ENCODE peak calls at places on chromosomes 16 and 17, in ten cellular contexts. G is lower leg skin, B is ovary, M is stomach, T is adrenal gland, P is A549, K is transverse colon, E is testis, S is GM12891, Z is IMR-90. V is an unnamed sample.
A peak's percentile ranks its signal among the peaks of the same experiment; 100 is the strongest.

GRCh38 chr16:72824761-72825160 is 223.2 kb downstream of the ZFHX3 start:
- DNase-seq in G (no peak), B (no peak), M (no peak), T (no peak), P (no peak), K (no peak), E (no peak), S (no peak), Z (no peak), V (no peak)

GRCh38 chr16:2515180-2515803 is 1.5 kb downstream of the ATP6V0C start:
- DNase-seq in G (no peak), B (no peak), M (peak; percentile 55), T (peak; percentile 63), P (no peak), K (no peak), E (no peak), S (no peak), Z (no peak), V (no peak)

GRCh38 chr17:75604034-75604695 is 16.6 kb downstream of the MYO15B start:
- DNase-seq in G (peak; percentile 68), B (no peak), M (no peak), T (no peak), P (peak; percentile 55), K (peak; percentile 62), E (no peak), S (no peak), Z (no peak), V (no peak)

GRCh38 chr17:17827826-17828621 is 8.8 kb downstream of the SREBF1 start:
- DNase-seq in G (no peak), B (no peak), M (no peak), T (no peak), P (no peak), K (no peak), E (no peak), S (no peak), Z (no peak), V (no peak)

GRCh38 chr17:28937044-28937729 is 14.1 kb downstream of the PHF12 start:
- DNase-seq in G (no peak), B (no peak), M (no peak), T (no peak), P (no peak), K (no peak), E (no peak), S (no peak), Z (peak; percentile 41), V (no peak)

GRCh38 chr16:18958621-18959578 is 24.8 kb upstream of the TMC7 start:
- DNase-seq in G (no peak), B (no peak), M (no peak), T (no peak), P (no peak), K (no peak), E (no peak), S (no peak), Z (peak; percentile 3), V (no peak)

GRCh38 chr17:75919611-75920010 is 14.9 kb upstream of the MRPL38 start:
- DNase-seq in G (no peak), B (no peak), M (no peak), T (no peak), P (no peak), K (no peak), E (no peak), S (no peak), Z (no peak), V (no peak)

GRCh38 chr17:7308625-7309433 is 1.4 kb downstream of the EIF5A start:
- DNase-seq in G (peak; percentile 88), B (peak; percentile 68), M (peak; percentile 81), T (peak; percentile 93), P (peak; percentile 89), K (peak; percentile 89), E (peak; percentile 91), S (no peak), Z (peak; percentile 77), V (peak; percentile 77)

GRCh38 chr17:21214777-21215541 is 998 bp upstream of the TMEM11 start:
- DNase-seq in G (no peak), B (peak; percentile 61), M (no peak), T (no peak), P (no peak), K (no peak), E (no peak), S (no peak), Z (no peak), V (no peak)
- TF ChIP-seq POLR2A in G (no peak), B (no peak), M (no peak), T (no peak), P (peak; percentile 35), K (no peak), E (no peak), S (no peak), Z (no peak), V (no peak)

DNA sequence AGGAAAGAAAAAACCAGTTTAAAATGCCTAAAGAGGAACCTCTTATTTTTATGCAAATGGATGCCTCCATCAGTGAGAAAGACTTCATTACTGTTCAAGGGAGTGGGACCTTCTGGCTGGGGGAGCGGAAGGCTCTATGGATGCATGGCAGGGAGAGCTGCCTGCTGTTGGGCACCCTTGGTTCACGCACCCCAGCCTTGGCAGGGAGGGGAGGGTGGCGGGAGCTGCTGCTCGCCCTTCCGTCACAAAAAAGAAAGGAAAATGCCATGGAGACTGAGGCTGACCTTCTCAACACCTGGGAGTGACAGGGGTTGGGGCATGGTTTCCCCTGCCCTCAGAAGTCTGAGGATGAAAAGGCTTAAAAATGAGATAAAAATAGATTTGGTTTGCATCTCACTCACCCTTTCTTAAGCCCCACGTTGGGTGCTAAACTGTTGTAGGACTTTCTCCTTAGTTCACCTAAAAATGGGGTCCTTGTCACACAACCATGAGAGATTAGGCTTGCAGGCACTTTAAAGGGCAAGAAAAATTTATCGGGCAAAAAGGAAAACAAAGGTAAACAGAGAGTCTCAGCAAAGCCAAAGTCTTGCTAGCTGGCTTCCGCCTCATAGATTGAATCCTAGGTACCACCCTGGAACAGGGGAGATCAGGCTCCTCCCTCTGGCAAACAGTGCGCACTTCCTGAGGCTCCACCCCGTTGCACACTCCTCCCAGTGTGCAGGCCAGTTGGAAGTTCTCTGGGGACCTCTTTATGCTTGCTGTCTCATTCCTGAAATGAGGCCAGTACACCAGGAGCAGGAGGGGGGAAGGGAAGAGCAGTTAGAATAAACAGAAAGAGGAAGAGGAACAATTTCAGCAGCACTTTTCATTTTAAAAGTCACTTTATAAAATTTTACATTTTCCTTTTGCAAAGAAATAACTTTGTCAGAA is 31.6 kb downstream of the PHKB start:
- DNase-seq in G (peak; percentile 75), B (peak; percentile 37), M (peak; percentile 47), T (peak; percentile 63), P (no peak), K (peak; percentile 57), E (peak; percentile 36), S (no peak), Z (peak; percentile 23), V (no peak)
- TF ChIP-seq POLR2A in G (no peak), B (no peak), M (no peak), T (no peak), P (no peak), K (peak; percentile 17), E (no peak), S (no peak), Z (no peak), V (no peak)

GRCh38 chr16:67893791-67894399 is 841 bp downstream of the PSKH1 start:
- DNase-seq in G (no peak), B (no peak), M (no peak), T (peak; percentile 44), P (no peak), K (no peak), E (no peak), S (no peak), Z (no peak), V (no peak)

GRCh38 chr16:67892375-67892774 is 679 bp upstream of the PSKH1 start:
- DNase-seq in G (no peak), B (no peak), M (no peak), T (no peak), P (no peak), K (no peak), E (no peak), S (no peak), Z (no peak), V (no peak)

GRCh38 chr16:67897231-67897630 is 4.2 kb downstream of the PSKH1 start:
- DNase-seq in G (no peak), B (no peak), M (no peak), T (no peak), P (no peak), K (no peak), E (peak; percentile 33), S (no peak), Z (peak; percentile 47), V (no peak)

GRCh38 chr16:67888311-67888710 is 3.6 kb downstream of the NRN1L start:
- DNase-seq in G (no peak), B (no peak), M (no peak), T (no peak), P (no peak), K (no peak), E (no peak), S (no peak), Z (no peak), V (no peak)

GRCh38 chr16:67892899-67893790 is at the start of gene PSKH1:
- DNase-seq in G (peak; percentile 95), B (peak; percentile 97), M (peak; percentile 98), T (peak; percentile 97), P (peak; percentile 95), K (peak; percentile 98), E (peak; percentile 98), S (peak; percentile 99), Z (peak; percentile 91), V (peak; percentile 96)
- TF ChIP-seq POLR2A in G (no peak), B (peak; percentile 83), M (no peak), T (peak; percentile 77), P (peak; percentile 44), K (no peak), E (peak; percentile 20), S (peak; percentile 39), Z (peak; percentile 84), V (peak; percentile 30)

GRCh38 chr16:8674413-8675022 is at the start of gene ABAT:
- DNase-seq in G (peak; percentile 82), B (peak; percentile 92), M (peak; percentile 93), T (peak; percentile 91), P (peak; percentile 66), K (peak; percentile 94), E (peak; percentile 91), S (peak; percentile 98), Z (peak; percentile 69), V (peak; percentile 93)
- TF ChIP-seq POLR2A in G (no peak), B (peak; percentile 28), M (no peak), T (peak; percentile 49), P (no peak), K (peak; percentile 66), E (no peak), S (peak; percentile 42), Z (no peak), V (no peak)